ENCODE peak calls at places on chromosomes 6 and 20, in nine cellular contexts. B is tibial artery, P is hepatocyte, S is body of pancreas, D is GM23338, Z is heart left ventricle, K is psoas muscle, Q is SK-N-SH, H is ascending aorta. L is an unnamed sample. For H3K36me3, the result is how much of the 10 kb centered on the place peaks cover.

GRCh38 chr6:45566882-45567281 is 189.1 kb upstream of the SUPT3H start:
- DNase-seq in B (no peak), P (peak), S (no peak), D (peak), Z (no peak), K (no peak), Q (no peak), H (no peak), L (no peak)

GRCh38 chr6:130961148-130961547 is 101.9 kb downstream of the EPB41L2 start:
- DNase-seq in B (no peak), P (no peak), S (no peak), D (no peak), Z (no peak), K (no peak), Q (no peak), H (no peak), L (no peak)

GRCh38 chr6:157148391-157149323 is 174.7 kb downstream of the TMEM242 start:
- DNase-seq in B (peak), P (no peak), S (peak), D (no peak), Z (peak), K (peak), Q (peak), H (peak), L (peak)

GRCh38 chr20:42744756-42745465 is 444.8 kb downstream of the PTPRT start:
- DNase-seq in B (no peak), P (no peak), S (no peak), D (no peak), Z (no peak), K (no peak), Q (no peak), H (no peak), L (no peak)

GRCh38 chr6:53593001-53593488 is 48.1 kb upstream of the GCLC start:
- DNase-seq in B (no peak), P (no peak), S (no peak), D (no peak), Z (no peak), K (no peak), Q (no peak), H (no peak), L (no peak)

GRCh38 chr6:137387365-137387764 is 106.8 kb downstream of the OLIG3 start:
- DNase-seq in B (no peak), P (no peak), S (no peak), D (peak), Z (no peak), K (no peak), Q (no peak), H (no peak), L (no peak)

GRCh38 chr6:28841290-28841689 is 82.5 kb downstream of the TRIM27 start:
- DNase-seq in B (no peak), P (no peak), S (no peak), D (peak), Z (no peak), K (no peak), Q (no peak), H (no peak), L (peak)

GRCh38 chr6:170186909-170187668 is 103.8 kb downstream of the DLL1 start:
- DNase-seq in B (no peak), P (no peak), S (peak), D (no peak), Z (no peak), K (no peak), Q (no peak), H (no peak), L (no peak)

GRCh38 chr6:106145741-106146227 is 59.6 kb downstream of the PRDM1 start:
- DNase-seq in B (no peak), P (no peak), S (no peak), D (no peak), Z (no peak), K (no peak), Q (no peak), H (no peak), L (peak)

GRCh38 chr6:137217801-137218472 is 1.2 kb downstream of the IFNGR1 start:
- DNase-seq in B (peak), P (peak), S (peak), D (no peak), Z (no peak), K (peak), Q (no peak), H (peak), L (no peak)

GRCh38 chr6:131948692-131949614 is 2.2 kb downstream of the CCN2 start:
- DNase-seq in B (no peak), P (peak), S (peak), D (no peak), Z (no peak), K (no peak), Q (no peak), H (no peak), L (no peak)

GRCh38 chr6:169839493-169839892 is 88.1 kb downstream of the ERMARD start:
- DNase-seq in B (no peak), P (no peak), S (no peak), D (no peak), Z (peak), K (no peak), Q (no peak), H (no peak), L (no peak)

GRCh38 chr6:97195117-97195516 is 87.9 kb downstream of the MMS22L start:
- DNase-seq in B (no peak), P (no peak), S (no peak), D (no peak), Z (no peak), K (no peak), Q (no peak), H (no peak), L (peak)

GRCh38 chr6:21390537-21391213 is 202.9 kb upstream of the SOX4 start:
- DNase-seq in B (no peak), P (no peak), S (no peak), D (no peak), Z (no peak), K (no peak), Q (no peak), H (no peak), L (no peak)

GRCh38 chr20:4795394-4795793 is 73.7 kb downstream of the PRND start:
- DNase-seq in B (peak), P (no peak), S (peak), D (peak), Z (no peak), K (no peak), Q (no peak), H (no peak), L (no peak)

GRCh38 chr6:120774275-120774674 is 560.0 kb downstream of the TBC1D32 start:
- DNase-seq in B (no peak), P (no peak), S (no peak), D (no peak), Z (no peak), K (no peak), Q (no peak), H (no peak), L (no peak)

GRCh38 chr6:135701426-135701825 is 150.1 kb upstream of the PDE7B start:
- DNase-seq in B (no peak), P (no peak), S (no peak), D (no peak), Z (no peak), K (no peak), Q (no peak), H (no peak), L (no peak)

DNA sequence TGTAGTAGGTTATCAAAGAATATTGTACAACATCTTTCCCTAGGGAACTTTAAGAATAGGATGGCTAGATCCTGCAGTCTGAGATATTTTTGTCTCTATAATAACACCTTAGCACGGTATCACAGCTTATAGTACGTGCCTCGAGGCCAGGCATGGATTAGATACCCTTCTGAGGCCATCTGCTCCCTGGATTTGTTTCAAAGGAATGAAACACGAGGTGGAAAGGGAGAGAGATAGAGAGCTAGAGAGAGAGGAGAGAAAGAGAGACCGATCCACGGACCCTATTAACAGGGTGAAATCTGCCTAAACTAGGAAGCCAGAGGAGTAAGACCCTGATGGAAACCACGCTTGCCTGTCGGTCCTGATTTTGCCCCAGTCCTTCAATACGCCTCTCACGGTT is 92.5 kb downstream of the CD83 start:
- DNase-seq in B (no peak), P (no peak), S (no peak), D (no peak), Z (no peak), K (no peak), Q (peak), H (no peak), L (no peak)
- H3K4me3 ChIP-seq in B (no peak), P (peak), S (no peak), D (peak), Z (peak), K (peak), Q (peak), H (no peak), L (no peak)

GRCh38 chr20:31698803-31699718 is 23.6 kb downstream of the BCL2L1 start:
- DNase-seq in B (peak), P (peak), S (peak), D (no peak), Z (no peak), K (peak), Q (no peak), H (peak), L (no peak)
- TF ChIP-seq CTCF in B (no peak), P (no peak), S (no peak), D (no peak), Z (no peak), K (no peak), Q (no peak), H (no peak), L (no peak)

GRCh38 chr6:89689732-89690131 is 51.2 kb upstream of the LYRM2 start:
- DNase-seq in B (no peak), P (no peak), S (peak), D (peak), Z (no peak), K (no peak), Q (no peak), H (no peak), L (no peak)
- H3K36me3 ChIP-seq in B (half or more), P (under half), S (half or more), D (half or more), Z (half or more), K (half or more), Q (half or more), H (half or more), L (half or more)

GRCh38 chr6:166306378-166307081 is 1.7 kb downstream of the PRR18 start:
- DNase-seq in B (no peak), P (no peak), S (no peak), D (no peak), Z (no peak), K (no peak), Q (no peak), H (no peak), L (no peak)

GRCh38 chr6:166308769-166309589 is 787 bp upstream of the PRR18 start:
- DNase-seq in B (no peak), P (no peak), S (peak), D (peak), Z (no peak), K (no peak), Q (peak), H (no peak), L (no peak)

GRCh38 chr6:166307082-166307980 is 861 bp downstream of the PRR18 start:
- DNase-seq in B (no peak), P (peak), S (peak), D (peak), Z (no peak), K (no peak), Q (peak), H (no peak), L (peak)

GRCh38 chr6:166309977-166310376 is 1.8 kb upstream of the PRR18 start:
- DNase-seq in B (no peak), P (no peak), S (no peak), D (no peak), Z (no peak), K (no peak), Q (no peak), H (no peak), L (no peak)

GRCh38 chr6:166307981-166308768 is at the start of gene PRR18:
- DNase-seq in B (no peak), P (peak), S (peak), D (peak), Z (no peak), K (no peak), Q (peak), H (no peak), L (peak)
- H3K4me3 ChIP-seq in B (peak), P (peak), S (peak), D (peak), Z (peak), K (peak), Q (peak), H (peak), L (peak)

DNA sequence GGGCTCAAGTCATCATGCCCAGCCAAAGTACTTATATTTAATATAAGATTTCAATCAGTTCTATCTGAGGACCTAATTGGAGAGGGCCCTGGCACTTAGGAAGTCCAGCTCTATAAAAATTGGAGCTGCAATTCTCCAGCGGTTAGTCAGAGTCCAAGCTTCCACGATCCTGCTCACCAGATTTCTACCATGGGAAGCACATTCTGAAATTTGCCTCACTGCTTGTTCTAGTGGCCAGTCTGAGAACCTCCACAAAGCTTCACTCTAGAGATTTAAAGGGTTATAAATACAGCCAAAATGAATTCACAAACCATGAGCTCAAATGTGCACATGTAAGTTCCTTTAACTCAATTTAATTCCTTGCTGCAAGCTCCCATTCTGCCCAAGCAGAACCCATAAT is 33.5 kb downstream of the PNLDC1 start:
- DNase-seq in B (no peak), P (no peak), S (no peak), D (no peak), Z (no peak), K (no peak), Q (no peak), H (peak), L (no peak)
- TF ChIP-seq CTCF in B (peak), P (no peak), S (no peak), D (no peak), Z (no peak), K (no peak), Q (peak), H (no peak), L (no peak)

GRCh38 chr6:16600701-16601100 is 160.6 kb downstream of the ATXN1 start:
- DNase-seq in B (no peak), P (no peak), S (no peak), D (no peak), Z (no peak), K (no peak), Q (no peak), H (no peak), L (no peak)

GRCh38 chr6:16595514-16595913 is 165.7 kb downstream of the ATXN1 start:
- DNase-seq in B (no peak), P (no peak), S (no peak), D (no peak), Z (no peak), K (no peak), Q (no peak), H (no peak), L (no peak)

GRCh38 chr6:16596890-16597331 is 164.3 kb downstream of the ATXN1 start:
- DNase-seq in B (no peak), P (no peak), S (no peak), D (peak), Z (no peak), K (no peak), Q (no peak), H (no peak), L (no peak)

GRCh38 chr6:16602035-16602434 is 159.2 kb downstream of the ATXN1 start:
- DNase-seq in B (no peak), P (no peak), S (no peak), D (no peak), Z (no peak), K (no peak), Q (no peak), H (no peak), L (no peak)

DNA sequence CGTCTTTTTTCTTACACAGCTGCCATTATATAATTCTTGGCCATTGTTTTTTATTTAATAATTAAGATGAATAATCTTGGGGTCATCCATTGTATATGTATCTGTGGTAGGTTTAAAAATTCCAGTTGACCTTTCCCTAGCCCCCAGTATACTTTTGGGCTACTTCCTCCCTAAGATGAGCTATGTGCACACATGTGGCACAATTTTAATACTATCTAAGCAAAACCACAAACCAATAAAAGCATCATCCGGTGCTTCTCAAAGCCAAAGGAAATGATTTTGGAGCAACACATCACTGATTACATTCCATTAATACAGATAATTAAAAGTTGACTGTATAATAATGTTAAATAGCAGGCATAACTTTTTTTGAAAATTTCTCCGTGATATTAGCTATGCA is 161.2 kb downstream of the ATXN1 start:
- DNase-seq in B (no peak), P (no peak), S (no peak), D (no peak), Z (no peak), K (no peak), Q (no peak), H (no peak), L (no peak)
- H3K36me3 ChIP-seq in B (under half), P (under half), S (under half), D (under half), Z (under half), K (under half), Q (under half), H (under half), L (under half)

GRCh38 chr20:38924718-38925117 is 1.5 kb upstream of the FAM83D start:
- DNase-seq in B (no peak), P (no peak), S (no peak), D (no peak), Z (no peak), K (no peak), Q (no peak), H (no peak), L (no peak)

GRCh38 chr20:38930242-38930569 is 4.0 kb downstream of the FAM83D start:
- DNase-seq in B (no peak), P (no peak), S (no peak), D (no peak), Z (no peak), K (no peak), Q (no peak), H (no peak), L (no peak)

GRCh38 chr20:38926142-38926933 is at the start of gene FAM83D:
- DNase-seq in B (peak), P (peak), S (peak), D (peak), Z (peak), K (peak), Q (peak), H (peak), L (peak)

GRCh38 chr20:38926934-38927616 is 858 bp downstream of the FAM83D start:
- DNase-seq in B (no peak), P (no peak), S (no peak), D (no peak), Z (no peak), K (no peak), Q (no peak), H (no peak), L (no peak)

DNA sequence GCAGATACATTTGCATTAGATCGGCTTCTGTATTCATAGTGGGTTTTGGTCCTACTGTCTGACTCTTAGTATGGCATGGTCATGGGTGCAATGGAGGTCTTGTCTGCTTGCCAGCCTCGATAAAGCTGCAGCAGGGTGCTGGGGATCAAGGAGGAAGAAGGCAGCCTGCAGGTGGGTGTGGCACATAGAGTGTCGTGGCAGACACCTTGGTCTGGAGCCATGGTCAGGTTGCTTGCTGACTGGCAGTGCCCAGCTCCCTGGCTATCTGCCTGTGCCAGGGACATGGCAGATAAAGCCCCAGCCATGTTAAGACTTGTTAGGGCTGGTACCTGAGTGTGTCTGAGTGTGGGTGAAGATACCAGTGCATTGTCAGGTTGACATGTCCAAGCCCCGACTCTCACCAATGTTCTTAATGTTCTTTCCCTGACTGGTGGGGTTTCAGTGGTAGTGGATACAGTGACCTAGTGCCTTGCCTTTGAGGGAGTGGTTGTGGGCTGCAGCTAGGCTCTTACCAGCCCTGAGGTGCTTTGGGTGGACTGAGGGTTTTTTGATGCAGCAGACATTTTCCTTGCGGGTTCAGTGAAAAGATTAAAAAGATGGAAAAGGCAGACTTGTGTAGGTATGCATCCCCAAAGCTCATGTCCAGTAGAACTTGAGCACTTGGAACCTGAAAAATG is 1.8 kb downstream of the FAM83D start:
- DNase-seq in B (no peak), P (no peak), S (no peak), D (no peak), Z (no peak), K (no peak), Q (no peak), H (no peak), L (no peak)
- H3K4me3 ChIP-seq in B (peak), P (no peak), S (no peak), D (peak), Z (no peak), K (no peak), Q (peak), H (no peak), L (peak)

GRCh38 chr6:38739532-38739931 is 24.4 kb downstream of the DNAH8 start:
- DNase-seq in B (no peak), P (no peak), S (no peak), D (peak), Z (no peak), K (no peak), Q (no peak), H (no peak), L (no peak)
- TF ChIP-seq CTCF in B (no peak), P (peak), S (no peak), D (peak), Z (peak), K (peak), Q (peak), H (no peak), L (peak)

GRCh38 chr20:34539756-34540155 is 18.8 kb upstream of the MAP1LC3A start:
- DNase-seq in B (no peak), P (no peak), S (no peak), D (no peak), Z (no peak), K (no peak), Q (no peak), H (no peak), L (no peak)
- H3K36me3 ChIP-seq in B (half or more), P (under half), S (under half), D (under half), Z (half or more), K (half or more), Q (half or more), H (half or more), L (under half)

GRCh38 chr6:151075005-151075404 is 164.8 kb upstream of the AKAP12 start:
- DNase-seq in B (no peak), P (no peak), S (no peak), D (no peak), Z (no peak), K (no peak), Q (no peak), H (no peak), L (no peak)
- H3K4me3 ChIP-seq in B (no peak), P (no peak), S (no peak), D (no peak), Z (no peak), K (no peak), Q (no peak), H (no peak), L (no peak)